ENCODE peak calls at places on chromosomes 1 and 21, in ten cellular contexts. P is CD8-positive, alpha-beta T cell; B is fibroblast of lung; V is upper lobe of right lung; L is K562; D is HepG2; Y is left ventricle myocardium inferior; Z is neural progenitor cell; E is testis; O is stomach. H is an unnamed sample.

GRCh38 chr1:25729774-25730173 is 70.2 kb upstream of the SELENON start:
- DNase-seq in E (no peak), B (no peak), D (no peak), L (no peak), O (no peak), Y (no peak), Z (no peak), P (no peak), V (no peak), H (no peak)

GRCh38 chr1:238991730-238992490 is 394.5 kb upstream of the CHRM3 start:
- DNase-seq in Z (no peak), L (no peak), B (peak), E (no peak), Y (no peak), P (no peak), D (no peak), O (no peak), V (no peak), H (no peak)

GRCh38 chr1:227388771-227389170 is 70.5 kb upstream of the CDC42BPA start:
- DNase-seq in Z (no peak), B (peak), E (no peak), O (no peak), Y (no peak), V (no peak), P (no peak), L (no peak), D (no peak), H (no peak)

GRCh38 chr1:15287591-15287990 is 40.6 kb downstream of the FHAD1 start:
- DNase-seq in E (no peak), V (no peak), P (no peak), Z (no peak), B (no peak), Y (no peak), D (no peak), O (no peak), L (no peak), H (no peak)

GRCh38 chr1:182622795-182623528 is 18.8 kb upstream of the RGS16 start:
- DNase-seq in O (no peak), V (no peak), E (no peak), P (no peak), B (no peak), Y (no peak), L (no peak), Z (no peak), D (no peak), H (no peak)

GRCh38 chr1:162627662-162628296 is 4.5 kb upstream of the DDR2 start:
- DNase-seq in Z (peak), L (peak), O (no peak), E (no peak), D (peak), Y (no peak), V (no peak), P (no peak), B (peak), H (no peak)

GRCh38 chr1:184002071-184002470 is 35.5 kb downstream of the COLGALT2 start:
- DNase-seq in O (no peak), P (no peak), B (peak), D (peak), V (no peak), E (peak), Y (no peak), L (no peak), Z (peak), H (no peak)

GRCh38 chr1:50977575-50978143 is 7.6 kb downstream of the CDKN2C start:
- DNase-seq in V (peak), O (peak), E (peak), B (peak), L (peak), D (peak), Y (peak), P (peak), Z (peak), H (peak)

GRCh38 chr1:231220801-231221200 is 20.2 kb upstream of the GNPAT start:
- DNase-seq in D (no peak), V (no peak), E (no peak), O (no peak), L (no peak), P (no peak), Y (no peak), B (no peak), Z (no peak), H (no peak)

GRCh38 chr1:87169250-87169910 is 159.3 kb upstream of the LMO4 start:
- DNase-seq in V (no peak), P (no peak), O (no peak), Y (no peak), E (no peak), D (no peak), Z (peak), L (no peak), B (peak), H (no peak)

GRCh38 chr1:53122194-53122846 is 20.1 kb downstream of the SLC1A7 start:
- DNase-seq in L (no peak), B (peak), Z (no peak), V (no peak), P (no peak), Y (peak), E (no peak), O (no peak), D (no peak), H (peak)

GRCh38 chr1:46818591-46818990 is 19.7 kb downstream of the CYP4B1 start:
- DNase-seq in E (no peak), D (no peak), Y (no peak), Z (no peak), L (no peak), P (no peak), V (no peak), B (no peak), O (no peak), H (no peak)

GRCh38 chr1:16905112-16905855 is 9.5 kb downstream of the RNU1-2 start:
- DNase-seq in V (no peak), L (peak), B (peak), D (peak), P (peak), Y (no peak), Z (peak), E (peak), O (no peak), H (no peak)

GRCh38 chr1:37901191-37901892 is 42.0 kb upstream of the MTF1 start:
- DNase-seq in L (no peak), P (no peak), O (no peak), Z (no peak), V (no peak), B (no peak), Y (no peak), E (no peak), D (no peak), H (no peak)

GRCh38 chr1:52571783-52572182 is 18.9 kb upstream of the TUT4 start:
- DNase-seq in E (peak), Y (no peak), Z (no peak), V (no peak), L (peak), B (peak), O (no peak), D (peak), P (no peak), H (no peak)

GRCh38 chr21:33219300-33219699 is 10.4 kb upstream of the IFNAR2 start:
- DNase-seq in P (no peak), Z (no peak), O (no peak), D (no peak), Y (no peak), E (no peak), V (no peak), B (no peak), L (no peak), H (no peak)

GRCh38 chr1:204763773-204764427 is 78.4 kb upstream of the LRRN2 start:
- DNase-seq in E (peak), D (peak), L (peak), Y (peak), V (peak), P (peak), O (peak), B (peak), Z (peak), H (peak)

GRCh38 chr21:17793675-17794123 is 25.5 kb downstream of the C21orf91 start:
- DNase-seq in L (no peak), E (no peak), D (no peak), Y (no peak), O (no peak), P (no peak), Z (no peak), V (no peak), B (peak), H (no peak)

GRCh38 chr1:166789286-166789685 is 50.0 kb upstream of the POGK start:
- DNase-seq in D (no peak), L (no peak), Y (no peak), B (no peak), Z (no peak), O (no peak), P (no peak), E (no peak), V (no peak), H (no peak)

GRCh38 chr1:18200136-18200717 is 92.6 kb downstream of the IGSF21 start:
- DNase-seq in L (no peak), Z (peak), E (no peak), O (no peak), V (no peak), B (no peak), Y (no peak), P (no peak), D (no peak), H (no peak)

GRCh38 chr1:25924454-25924853 is 18.2 kb upstream of the STMN1 start:
- DNase-seq in P (no peak), E (no peak), D (no peak), Y (no peak), Z (no peak), B (no peak), L (no peak), V (no peak), O (no peak), H (no peak)

GRCh38 chr1:163796394-163796821 is 474.7 kb downstream of the NUF2 start:
- DNase-seq in L (no peak), P (no peak), O (no peak), V (no peak), E (no peak), Z (peak), D (no peak), Y (no peak), B (peak), H (no peak)

DNA sequence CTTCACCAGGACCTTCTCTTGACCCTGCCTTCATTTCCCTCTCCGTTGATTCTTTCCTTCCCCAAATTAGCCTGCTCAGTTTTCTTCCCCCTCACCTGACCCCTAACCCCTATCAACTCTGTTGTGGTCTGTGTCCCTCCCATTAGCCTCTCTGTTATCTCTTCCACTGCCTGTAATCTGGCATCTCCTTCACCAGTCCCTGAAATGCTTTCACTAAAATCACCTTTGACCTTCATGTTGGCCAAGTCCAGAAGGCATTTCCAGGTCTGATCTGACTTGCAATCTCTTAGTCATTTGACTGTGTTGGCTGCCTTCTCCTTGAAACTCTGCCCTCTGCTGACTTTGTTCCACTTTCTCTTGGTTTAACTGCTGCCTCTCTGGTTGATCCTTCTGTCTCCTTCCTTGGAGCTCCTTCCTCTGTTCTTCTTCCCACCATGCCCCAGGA is 28.2 kb downstream of the ATP8B2 start:
- DNase-seq in V (no peak), E (peak), L (peak), P (peak), O (peak), D (peak), B (peak), Y (no peak), Z (peak), H (no peak)
- TF ChIP-seq CTCF in V (peak), E (no peak), L (peak), P (no peak), O (peak), D (peak), B (peak), Y (no peak), Z (peak), H (peak)

GRCh38 chr1:27429029-27429425 is 36.6 kb downstream of the GPR3 start:
- DNase-seq in E (no peak), L (no peak), P (no peak), Z (no peak), B (no peak), D (no peak), Y (no peak), O (no peak), V (no peak), H (no peak)
- H3K27ac ChIP-seq in E (peak), L (peak), P (peak), Z (no peak), B (no peak), D (peak), Y (peak), O (peak), V (peak), H (peak)

GRCh38 chr1:91201174-91201573 is 179.3 kb upstream of the ZNF644 start:
- DNase-seq in B (no peak), D (no peak), V (no peak), L (no peak), O (no peak), E (no peak), Y (no peak), P (no peak), Z (no peak), H (no peak)

GRCh38 chr1:91199988-91200387 is 178.2 kb upstream of the ZNF644 start:
- DNase-seq in Y (no peak), L (no peak), O (no peak), E (no peak), B (no peak), P (no peak), D (no peak), Z (no peak), V (no peak), H (no peak)

DNA sequence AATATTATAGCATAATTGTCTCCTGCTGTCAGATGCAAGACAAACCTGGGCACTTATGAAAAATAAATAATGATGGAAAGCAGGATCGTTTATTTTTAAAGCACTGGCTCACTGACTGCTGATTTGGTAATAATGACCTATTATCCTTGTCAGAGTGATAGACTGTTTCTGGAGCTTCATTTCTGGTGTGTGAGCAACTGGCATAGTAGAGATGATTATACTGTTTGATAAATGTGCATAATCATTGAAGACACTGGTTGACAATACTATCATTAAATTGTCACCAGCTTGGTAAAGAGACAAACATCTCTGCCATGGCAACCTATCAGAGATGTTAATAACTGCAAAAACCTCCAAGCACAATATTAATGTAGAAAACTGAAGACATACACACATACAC is 179.9 kb upstream of the ZNF644 start:
- DNase-seq in E (no peak), P (no peak), L (no peak), V (no peak), B (no peak), Z (no peak), Y (no peak), O (no peak), D (no peak), H (no peak)
- TF ChIP-seq CTCF in E (no peak), P (no peak), L (no peak), V (no peak), B (no peak), Z (no peak), Y (no peak), O (no peak), D (no peak), H (no peak)

GRCh38 chr1:21024918-21025317 is 151.8 kb downstream of the EIF4G3 start:
- DNase-seq in L (no peak), E (no peak), D (no peak), O (no peak), P (no peak), Y (no peak), B (no peak), Z (no peak), V (no peak), H (no peak)

GRCh38 chr1:21021311-21021710 is 155.4 kb downstream of the EIF4G3 start:
- DNase-seq in B (peak), O (no peak), E (no peak), L (no peak), P (no peak), V (no peak), Y (no peak), Z (no peak), D (no peak), H (no peak)

GRCh38 chr1:21022279-21023040 is 154.2 kb downstream of the EIF4G3 start:
- DNase-seq in L (peak), D (peak), O (peak), Z (no peak), E (peak), B (peak), P (peak), Y (no peak), V (no peak), H (no peak)

GRCh38 chr1:21018673-21019072 is 158.0 kb downstream of the EIF4G3 start:
- DNase-seq in V (no peak), D (no peak), L (no peak), E (no peak), Y (no peak), O (no peak), Z (no peak), P (no peak), B (no peak), H (no peak)

GRCh38 chr1:21020151-21020550 is 156.5 kb downstream of the EIF4G3 start:
- DNase-seq in O (no peak), D (no peak), V (no peak), P (no peak), E (no peak), B (peak), Z (no peak), Y (no peak), L (no peak), H (no peak)
- H3K27ac ChIP-seq in O (no peak), D (no peak), V (no peak), P (no peak), E (no peak), B (no peak), Z (no peak), Y (no peak), L (peak), H (no peak)

DNA sequence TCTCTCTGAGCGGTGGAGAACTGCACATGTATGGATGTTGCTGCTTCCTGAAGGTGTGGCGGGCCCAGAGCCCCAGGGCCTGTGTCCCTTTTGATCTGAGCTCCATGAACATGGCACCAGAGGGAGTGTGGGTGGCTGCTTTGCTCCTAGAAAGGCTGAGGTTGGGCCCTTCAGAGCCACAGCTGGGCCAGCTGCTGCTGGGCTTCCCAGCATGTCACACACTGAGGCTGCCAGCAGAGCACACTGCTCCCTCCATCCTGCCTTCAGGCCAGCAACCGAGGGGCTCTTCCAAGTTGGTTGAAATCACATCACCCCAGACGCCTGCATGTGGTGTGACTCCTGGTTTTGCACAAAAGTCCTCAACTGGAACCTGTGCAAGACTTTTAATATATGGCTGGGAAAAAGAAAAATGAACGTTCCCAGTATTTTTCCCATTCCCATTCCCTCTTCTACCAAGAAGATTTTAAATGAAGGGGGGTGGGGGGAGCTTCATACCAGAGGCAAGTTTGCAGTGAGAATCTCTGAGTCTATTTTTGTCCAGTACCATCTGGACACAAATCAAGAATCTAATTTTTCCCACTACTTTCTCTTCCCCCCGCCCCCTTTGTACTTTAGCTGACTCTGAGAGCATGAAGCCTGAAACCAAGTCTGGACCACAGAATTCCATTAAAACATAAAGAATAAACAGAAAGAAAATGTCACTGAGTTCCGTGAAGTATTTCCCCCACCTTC is 26.2 kb upstream of the NGF start:
- DNase-seq in Y (no peak), V (no peak), B (peak), O (no peak), D (no peak), L (no peak), E (peak), P (no peak), Z (no peak), H (peak)
- TF ChIP-seq CTCF in Y (no peak), V (no peak), B (no peak), O (no peak), D (no peak), L (no peak), E (no peak), P (no peak), Z (no peak), H (no peak)

GRCh38 chr1:203304919-203305808 is at the start of gene BTG2:
- DNase-seq in D (peak), Y (peak), L (peak), Z (peak), O (peak), V (peak), B (peak), E (peak), P (peak), H (peak)
- H3K27ac ChIP-seq in D (peak), Y (peak), L (peak), Z (no peak), O (peak), V (peak), B (peak), E (peak), P (peak), H (peak)

GRCh38 chr1:78839704-78840277 is 166.7 kb downstream of the ADGRL4 start:
- DNase-seq in D (peak), P (peak), Z (peak), V (no peak), O (peak), Y (no peak), L (peak), E (peak), B (peak), H (no peak)
- TF ChIP-seq CTCF in D (peak), P (peak), Z (peak), V (peak), O (peak), Y (peak), L (peak), E (peak), B (peak), H (peak)

GRCh38 chr1:230144765-230145504 is 77.9 kb downstream of the GALNT2 start:
- DNase-seq in V (no peak), Z (no peak), Y (no peak), B (no peak), P (no peak), O (no peak), L (peak), E (no peak), D (no peak), H (no peak)

GRCh38 chr1:230142608-230143209 is 75.7 kb downstream of the GALNT2 start:
- DNase-seq in E (peak), V (no peak), O (no peak), Y (no peak), B (peak), L (no peak), Z (no peak), D (no peak), P (no peak), H (no peak)

GRCh38 chr1:230143534-230143933 is 76.5 kb downstream of the GALNT2 start:
- DNase-seq in B (no peak), O (no peak), D (no peak), L (peak), E (no peak), P (no peak), Z (no peak), V (no peak), Y (no peak), H (no peak)

GRCh38 chr1:230145505-230145899 is 78.5 kb downstream of the GALNT2 start:
- DNase-seq in P (no peak), B (no peak), L (no peak), Y (no peak), E (no peak), V (no peak), D (no peak), O (no peak), Z (no peak), H (no peak)

GRCh38 chr1:230144010-230144614 is 77.1 kb downstream of the GALNT2 start:
- DNase-seq in Y (no peak), B (no peak), P (no peak), D (peak), L (peak), Z (no peak), V (no peak), E (no peak), O (no peak), H (no peak)
- H3K27ac ChIP-seq in Y (no peak), B (no peak), P (no peak), D (no peak), L (peak), Z (no peak), V (no peak), E (no peak), O (no peak), H (no peak)

GRCh38 chr1:174789399-174789798 is 210.3 kb upstream of the CACYBP start:
- DNase-seq in D (no peak), E (no peak), L (no peak), P (no peak), B (peak), Z (no peak), V (no peak), Y (no peak), O (no peak), H (no peak)
- TF ChIP-seq CTCF in D (no peak), E (no peak), L (no peak), P (no peak), B (no peak), Z (no peak), V (no peak), Y (no peak), O (no peak), H (no peak)